ENCODE peak calls at places on chromosomes 16 and 17, in seven cellular contexts. N is adrenal gland; X is fibroblast of lung; O is CD8-positive, alpha-beta T cell; R is Panc1; Q is foreskin fibroblast; B is upper lobe of left lung. K is an unnamed sample.

GRCh38 chr17:7508150-7508549 is 24.0 kb downstream of the POLR2A start:
- DNase-seq in R (no peak), N (no peak), O (no peak), B (no peak), Q (no peak), X (no peak), K (no peak)

GRCh38 chr17:65609303-65609702 is 47.9 kb upstream of the AXIN2 start:
- DNase-seq in O (no peak), R (no peak), N (no peak), Q (no peak), X (no peak), B (no peak), K (no peak)

GRCh38 chr16:84520778-84521770 is 16.6 kb upstream of the MEAK7 start:
- DNase-seq in N (no peak), Q (no peak), X (no peak), B (peak; percentile 54), R (no peak), O (no peak), K (no peak)

GRCh38 chr16:622920-623280 is 7.9 kb upstream of the WFIKKN1 start:
- DNase-seq in Q (no peak), N (no peak), R (no peak), X (no peak), O (no peak), B (no peak), K (no peak)

GRCh38 chr17:74429604-74430384 is 2.1 kb upstream of the GPRC5C start:
- DNase-seq in Q (no peak), O (no peak), B (peak; percentile 80), N (no peak), X (no peak), R (no peak), K (no peak)

GRCh38 chr17:81651692-81652091 is 4.7 kb downstream of the PDE6G start:
- DNase-seq in X (peak; percentile 87), R (no peak), O (no peak), Q (peak; percentile 92), B (no peak), N (peak; percentile 96), K (no peak)

GRCh38 chr16:19167710-19168172 is 299 bp upstream of the SYT17 start:
- DNase-seq in B (peak; percentile 80), Q (peak; percentile 60), O (no peak), N (peak; percentile 57), X (peak; percentile 72), R (no peak), K (peak; percentile 93)

GRCh38 chr16:24166684-24167083 is 89.5 kb upstream of the CACNG3 start:
- DNase-seq in Q (no peak), O (no peak), B (no peak), N (no peak), R (no peak), X (no peak), K (no peak)

GRCh38 chr17:59534583-59534982 is 30.8 kb upstream of the DHX40 start:
- DNase-seq in X (no peak), Q (no peak), O (no peak), R (no peak), B (no peak), N (no peak), K (no peak)

GRCh38 chr17:34843682-34844081 is 117.6 kb downstream of the CCT6B start:
- DNase-seq in N (no peak), R (no peak), Q (no peak), B (no peak), X (no peak), O (no peak), K (no peak)

GRCh38 chr16:69424935-69425784 is 741 bp downstream of the CYB5B start:
- DNase-seq in B (no peak), N (no peak), X (no peak), Q (no peak), R (no peak), O (no peak), K (no peak)

GRCh38 chr17:41421617-41422016 is 2.8 kb downstream of the KRT37 start:
- DNase-seq in B (no peak), Q (no peak), O (no peak), X (no peak), N (no peak), R (no peak), K (no peak)

GRCh38 chr16:11155284-11155806 is 100.7 kb downstream of the SOCS1 start:
- DNase-seq in N (peak; percentile 59), B (no peak), R (no peak), Q (peak; percentile 23), O (no peak), X (peak; percentile 93), K (no peak)

GRCh38 chr17:28468781-28469180 is 4.7 kb upstream of the SLC13A2 start:
- DNase-seq in B (no peak), O (no peak), N (no peak), R (no peak), X (no peak), Q (no peak), K (peak; percentile 60)

GRCh38 chr17:29163563-29163962 is 16.6 kb downstream of the MYO18A start:
- DNase-seq in X (no peak), O (no peak), B (no peak), Q (no peak), N (no peak), R (no peak), K (no peak)

GRCh38 chr16:12062343-12063003 is 85.9 kb downstream of the SNX29 start:
- DNase-seq in O (no peak), N (peak; percentile 81), R (peak; percentile 17), X (peak; percentile 87), Q (peak; percentile 96), B (peak; percentile 95), K (no peak)

GRCh38 chr17:47224971-47225370 is 15.8 kb downstream of the MYL4 start:
- DNase-seq in B (no peak), Q (no peak), N (no peak), R (no peak), O (no peak), X (no peak), K (no peak)

GRCh38 chr17:12664894-12665262 is 812 bp upstream of the MYOCD start:
- DNase-seq in N (no peak), Q (no peak), X (no peak), R (no peak), O (no peak), B (no peak), K (no peak)

GRCh38 chr17:50064253-50064991 is 8.5 kb downstream of the ITGA3 start:
- DNase-seq in N (peak; percentile 78), Q (peak; percentile 98), O (no peak), B (peak; percentile 83), R (peak; percentile 87), X (peak; percentile 92), K (no peak)

GRCh38 chr16:85491798-85492616 is 121.1 kb upstream of the GSE1 start:
- DNase-seq in R (no peak), X (peak; percentile 43), B (peak; percentile 92), O (no peak), Q (no peak), N (peak; percentile 95), K (no peak)

GRCh38 chr17:12625092-12625491 is 40.6 kb upstream of the MYOCD start:
- DNase-seq in R (no peak), O (no peak), X (no peak), B (no peak), Q (no peak), N (no peak), K (no peak)

DNA sequence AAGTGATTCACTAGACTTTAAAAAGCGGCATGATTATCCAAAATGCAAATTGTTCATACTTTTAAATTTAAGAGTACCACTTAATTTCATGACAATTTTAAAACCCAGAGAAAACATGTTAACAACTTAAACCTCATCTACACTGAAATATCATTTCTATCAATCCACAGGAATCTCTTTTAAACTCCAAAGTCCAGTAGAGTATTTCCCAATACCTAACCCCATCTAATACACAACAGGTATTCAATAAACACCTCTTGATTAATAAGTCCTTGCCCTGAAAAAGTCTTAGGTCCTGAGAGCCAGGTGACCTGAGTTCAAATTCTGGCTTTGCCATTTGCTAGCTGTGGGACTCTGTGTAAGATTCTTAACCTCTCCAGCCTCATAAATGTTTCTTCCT is 14.7 kb downstream of the CEP20 start:
- DNase-seq in B (no peak), Q (no peak), O (no peak), R (no peak), N (no peak), X (no peak), K (no peak)
- TF ChIP-seq CTCF in B (no peak), Q (no peak), O (no peak), R (no peak), N (no peak), X (no peak), K (no peak)

GRCh38 chr16:77949445-77949844 is 72.9 kb upstream of the CLEC3A start:
- DNase-seq in B (no peak), O (no peak), N (no peak), R (no peak), Q (no peak), X (no peak), K (no peak)

GRCh38 chr16:77960771-77961170 is 61.6 kb upstream of the CLEC3A start:
- DNase-seq in B (no peak), O (no peak), Q (no peak), X (no peak), N (no peak), R (no peak), K (no peak)

GRCh38 chr16:77956231-77956630 is 66.1 kb upstream of the CLEC3A start:
- DNase-seq in B (no peak), Q (no peak), N (no peak), X (no peak), O (no peak), R (no peak), K (no peak)

GRCh38 chr16:77951788-77952187 is 70.6 kb upstream of the CLEC3A start:
- DNase-seq in N (no peak), Q (no peak), X (no peak), O (no peak), R (peak; percentile 7), B (no peak), K (peak; percentile 58)

GRCh38 chr16:77955127-77955526 is 67.2 kb upstream of the CLEC3A start:
- DNase-seq in Q (no peak), R (no peak), N (no peak), B (no peak), O (no peak), X (no peak), K (no peak)
- TF ChIP-seq CTCF in Q (no peak), R (no peak), N (no peak), B (no peak), O (no peak), X (peak; percentile 3), K (no peak)

GRCh38 chr17:67273900-67274299 is 28.9 kb upstream of the HELZ start:
- DNase-seq in N (no peak), X (no peak), O (no peak), B (no peak), Q (no peak), R (no peak), K (no peak)

GRCh38 chr17:67279115-67279514 is 34.1 kb upstream of the HELZ start:
- DNase-seq in N (no peak), R (no peak), B (no peak), Q (no peak), X (no peak), O (no peak), K (no peak)

GRCh38 chr17:67274466-67274865 is 29.5 kb upstream of the HELZ start:
- DNase-seq in N (no peak), X (no peak), R (no peak), Q (no peak), O (no peak), B (no peak), K (no peak)

GRCh38 chr17:67278363-67278762 is 33.4 kb upstream of the HELZ start:
- DNase-seq in B (no peak), R (no peak), O (no peak), X (no peak), Q (no peak), N (no peak), K (no peak)

GRCh38 chr17:67276075-67276474 is 31.1 kb upstream of the HELZ start:
- DNase-seq in O (no peak), Q (no peak), X (no peak), B (no peak), R (no peak), N (no peak), K (no peak)
- TF ChIP-seq CTCF in O (no peak), Q (no peak), X (peak; percentile 4), B (no peak), R (peak; percentile 62), N (no peak), K (no peak)

GRCh38 chr17:19753661-19754463 is 5.8 kb upstream of the ALDH3A1 start:
- DNase-seq in R (no peak), B (peak; percentile 72), N (peak; percentile 52), X (no peak), Q (no peak), O (no peak), K (no peak)
- TF ChIP-seq CTCF in R (peak; percentile 91), B (no peak), N (peak; percentile 65), X (peak; percentile 15), Q (peak; percentile 13), O (no peak), K (no peak)